ENCODE peak calls at places on chromosome 15, in nine cellular contexts. J is HepG2, F is sigmoid colon, G is esophagus muscularis mucosa, X is transverse colon, U is breast epithelium, A is upper lobe of left lung, C is stomach, B is HCT116. T is an unnamed sample.
A peak's percentile ranks its signal among the peaks of the same experiment; 100 is the strongest.

GRCh38 chr15:68700395-68701123 is 120.1 kb downstream of the ANP32A start:
- DNase-seq in J (no peak), F (peak; percentile 86), G (no peak), X (peak; percentile 20), U (no peak), A (no peak), C (no peak), B (no peak), T (no peak)

GRCh38 chr15:62566248-62566647 is 401.2 kb upstream of the C2CD4B start:
- DNase-seq in J (no peak), F (no peak), G (no peak), X (no peak), U (no peak), A (no peak), C (no peak), B (no peak), T (no peak)

GRCh38 chr15:58077427-58077826 is 11.9 kb upstream of the ALDH1A2 start:
- DNase-seq in J (peak; percentile 12), F (no peak), G (no peak), X (no peak), U (no peak), A (no peak), C (no peak), B (peak; percentile 18), T (no peak)

GRCh38 chr15:85380860-85381535 is 595 bp downstream of the AKAP13 start:
- DNase-seq in J (no peak), F (peak; percentile 73), G (peak; percentile 79), X (peak; percentile 66), U (no peak), A (peak; percentile 59), C (peak; percentile 50), B (no peak), T (no peak)

GRCh38 chr15:40233727-40234577 is 4.9 kb upstream of the PAK6 start:
- DNase-seq in J (no peak), F (no peak), G (no peak), X (no peak), U (no peak), A (no peak), C (no peak), B (no peak), T (no peak)

GRCh38 chr15:60994842-60995495 is 234.1 kb downstream of the RORA start:
- DNase-seq in J (no peak), F (no peak), G (no peak), X (peak; percentile 24), U (no peak), A (no peak), C (no peak), B (no peak), T (no peak)

GRCh38 chr15:69660658-69661405 is 208.2 kb downstream of the RPLP1 start:
- DNase-seq in J (no peak), F (no peak), G (no peak), X (no peak), U (no peak), A (no peak), C (no peak), B (no peak), T (no peak)

GRCh38 chr15:39251413-39252197 is 329.3 kb upstream of the THBS1 start:
- DNase-seq in J (no peak), F (no peak), G (no peak), X (no peak), U (no peak), A (no peak), C (no peak), B (no peak), T (no peak)

GRCh38 chr15:51799174-51799907 is 30.1 kb upstream of the TMOD3 start:
- DNase-seq in J (no peak), F (no peak), G (no peak), X (no peak), U (no peak), A (no peak), C (no peak), B (no peak), T (no peak)

GRCh38 chr15:78140296-78140695 is 8.9 kb upstream of the IDH3A start:
- DNase-seq in J (no peak), F (no peak), G (no peak), X (no peak), U (no peak), A (no peak), C (no peak), B (no peak), T (no peak)

GRCh38 chr15:69289312-69290146 is 9.2 kb upstream of the PAQR5 start:
- DNase-seq in J (no peak), F (no peak), G (no peak), X (no peak), U (no peak), A (no peak), C (no peak), B (no peak), T (no peak)

GRCh38 chr15:86644319-86644718 is 564.6 kb downstream of the AGBL1 start:
- DNase-seq in J (no peak), F (no peak), G (no peak), X (no peak), U (no peak), A (no peak), C (no peak), B (no peak), T (no peak)

GRCh38 chr15:29880886-29881285 is 58.6 kb upstream of the TJP1 start:
- DNase-seq in J (no peak), F (no peak), G (no peak), X (no peak), U (no peak), A (no peak), C (no peak), B (no peak), T (no peak)

GRCh38 chr15:63510548-63510940 is 6.2 kb downstream of the USP3 start:
- DNase-seq in J (no peak), F (no peak), G (no peak), X (no peak), U (no peak), A (no peak), C (no peak), B (no peak), T (no peak)

GRCh38 chr15:60128000-60128376 is 123.9 kb downstream of the FOXB1 start:
- DNase-seq in J (no peak), F (peak; percentile 63), G (peak; percentile 89), X (no peak), U (no peak), A (no peak), C (no peak), B (no peak), T (no peak)

GRCh38 chr15:82132742-82133141 is 86.9 kb upstream of the MEX3B start:
- DNase-seq in J (no peak), F (no peak), G (no peak), X (no peak), U (no peak), A (no peak), C (no peak), B (no peak), T (no peak)

GRCh38 chr15:66884661-66885237 is 180.7 kb upstream of the SMAD3 start:
- DNase-seq in J (no peak), F (peak; percentile 63), G (peak; percentile 34), X (no peak), U (no peak), A (no peak), C (no peak), B (no peak), T (peak; percentile 49)

GRCh38 chr15:88918738-88919137 is 5.6 kb upstream of the MFGE8 start:
- DNase-seq in J (no peak), F (no peak), G (no peak), X (peak; percentile 45), U (peak; percentile 80), A (peak; percentile 84), C (peak; percentile 45), B (peak; percentile 90), T (no peak)

GRCh38 chr15:96146711-96147110 is 183.8 kb upstream of the NR2F2 start:
- DNase-seq in J (no peak), F (no peak), G (no peak), X (no peak), U (no peak), A (no peak), C (no peak), B (no peak), T (no peak)

GRCh38 chr15:96142498-96142897 is 188.0 kb upstream of the NR2F2 start:
- DNase-seq in J (no peak), F (no peak), G (no peak), X (no peak), U (no peak), A (no peak), C (no peak), B (no peak), T (no peak)

GRCh38 chr15:96150277-96150676 is 180.2 kb upstream of the NR2F2 start:
- DNase-seq in J (no peak), F (no peak), G (no peak), X (no peak), U (no peak), A (no peak), C (no peak), B (no peak), T (no peak)

GRCh38 chr15:96147267-96147666 is 183.2 kb upstream of the NR2F2 start:
- DNase-seq in J (no peak), F (no peak), G (no peak), X (no peak), U (no peak), A (no peak), C (no peak), B (no peak), T (no peak)

DNA sequence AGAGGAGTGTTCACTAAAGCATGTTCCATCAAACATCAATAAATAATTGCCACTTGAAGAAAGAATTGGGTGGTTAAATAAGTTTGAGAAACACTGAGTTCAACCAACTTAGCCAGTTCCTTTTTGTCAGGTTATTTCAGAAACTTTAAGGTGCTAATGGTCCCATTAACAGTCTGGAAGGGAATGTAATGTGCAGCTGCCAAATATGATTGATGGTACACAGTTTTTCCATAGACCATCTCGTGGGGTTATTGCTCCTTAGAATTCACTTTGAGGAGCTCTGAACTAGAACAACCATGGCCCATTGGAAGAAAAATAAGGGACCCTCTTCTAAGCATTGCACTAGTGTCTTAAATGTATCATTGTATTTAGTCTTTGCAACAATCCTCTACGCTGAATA is 185.8 kb upstream of the NR2F2 start:
- DNase-seq in J (no peak), F (no peak), G (no peak), X (no peak), U (no peak), A (no peak), C (no peak), B (no peak), T (no peak)
- TF ChIP-seq POLR2AphosphoS5 in J (no peak), F (no peak), G (no peak), X (no peak), U (no peak), A (no peak), C (no peak), B (no peak), T (no peak)

GRCh38 chr15:96750361-96750760 is 419.9 kb downstream of the NR2F2 start:
- DNase-seq in J (no peak), F (no peak), G (no peak), X (no peak), U (no peak), A (no peak), C (no peak), B (no peak), T (no peak)
- TF ChIP-seq CTCF in J (no peak), F (no peak), G (no peak), X (no peak), U (no peak), A (no peak), C (no peak), B (no peak), T (no peak)

GRCh38 chr15:95432878-95433405 is 897.6 kb upstream of the NR2F2 start:
- DNase-seq in J (no peak), F (no peak), G (no peak), X (no peak), U (no peak), A (no peak), C (no peak), B (no peak), T (no peak)
- TF ChIP-seq POLR2A in J (no peak), F (no peak), G (no peak), X (no peak), U (no peak), A (no peak), C (no peak), B (no peak), T (no peak)

GRCh38 chr15:90819390-90819789 is 49.0 kb upstream of the FURIN start:
- DNase-seq in J (no peak), F (peak; percentile 46), G (no peak), X (no peak), U (no peak), A (no peak), C (peak; percentile 60), B (no peak), T (no peak)
- TF ChIP-seq POLR2AphosphoS5 in J (no peak), F (no peak), G (no peak), X (no peak), U (no peak), A (no peak), C (no peak), B (no peak), T (no peak)

T was measured in vagina.